ENCODE peak calls at places on chromosomes 4 and X, in seven cellular contexts. J, R, B, T, H, F and S are unnamed samples.

GRCh38 chrX:21412883-21413282 is 38.7 kb downstream of the CNKSR2 start:
- DNase-seq in R (no peak), F (no peak), H (no peak), T (no peak), B (no peak), J (no peak), S (no peak)

GRCh38 chrX:140762061-140762460 is 52.5 kb downstream of the LINC00632 start:
- DNase-seq in F (peak), T (no peak), H (no peak), J (no peak), R (no peak), B (peak), S (peak)

GRCh38 chr4:39043697-39044363 is 11.6 kb upstream of the TMEM156 start:
- DNase-seq in T (no peak), F (no peak), J (no peak), R (no peak), B (no peak), H (no peak), S (no peak)

GRCh38 chr4:8817813-8818062 is 53.9 kb downstream of the HMX1 start:
- DNase-seq in T (no peak), F (no peak), B (no peak), H (peak), J (no peak), R (no peak), S (no peak)

GRCh38 chr4:5138389-5138788 is 87.1 kb downstream of the STK32B start:
- DNase-seq in J (no peak), H (no peak), F (no peak), R (no peak), B (no peak), T (no peak), S (no peak)

GRCh38 chrX:117607571-117607970 is 509.0 kb downstream of the KLHL13 start:
- DNase-seq in R (no peak), H (no peak), B (no peak), J (no peak), T (no peak), F (no peak), S (no peak)

GRCh38 chrX:19661977-19662376 is 146.7 kb upstream of the MAP3K15 start:
- DNase-seq in J (no peak), R (no peak), T (no peak), B (no peak), F (no peak), H (no peak), S (no peak)

GRCh38 chrX:23890933-23891332 is 16.8 kb downstream of the APOO start:
- DNase-seq in H (no peak), J (no peak), T (no peak), F (no peak), B (no peak), R (no peak), S (no peak)

GRCh38 chr4:119493419-119493818 is 135.2 kb downstream of the PDE5A start:
- DNase-seq in J (no peak), H (no peak), T (no peak), R (no peak), B (no peak), F (no peak), S (no peak)

GRCh38 chr4:186067757-186068385 is 1.1 kb upstream of the TLR3 start:
- DNase-seq in R (no peak), F (no peak), T (no peak), J (no peak), B (peak), H (peak), S (peak)

GRCh38 chrX:1244164-1245076 is 24.2 kb upstream of the CSF2RA start:
- DNase-seq in R (no peak), F (peak), J (no peak), H (no peak), T (no peak), B (no peak), S (peak)

GRCh38 chr4:15131551-15131950 is 129.3 kb downstream of the CPEB2 start:
- DNase-seq in T (no peak), J (no peak), B (no peak), R (no peak), H (peak), F (no peak), S (no peak)

GRCh38 chr4:37726666-37727065 is 40.5 kb upstream of the RELL1 start:
- DNase-seq in B (no peak), F (no peak), H (no peak), J (no peak), R (no peak), T (no peak), S (no peak)

GRCh38 chr4:18197467-18197866 is 175.9 kb upstream of the LCORL start:
- DNase-seq in T (no peak), F (no peak), H (no peak), J (no peak), B (no peak), R (no peak), S (no peak)

GRCh38 chr4:87986508-87986907 is 11.0 kb downstream of the SPP1 start:
- DNase-seq in H (no peak), T (no peak), B (no peak), R (no peak), F (no peak), J (no peak), S (no peak)

GRCh38 chr4:101790521-101791188 is at the start of gene BANK1:
- DNase-seq in T (peak), H (peak), B (peak), F (peak), R (peak), J (no peak), S (peak)

GRCh38 chr4:119498520-119498919 is 130.1 kb downstream of the PDE5A start:
- DNase-seq in B (no peak), T (no peak), J (no peak), F (no peak), H (no peak), R (no peak), S (peak)

GRCh38 chr4:153242848-153243324 is 38.6 kb downstream of the TRIM2 start:
- DNase-seq in R (no peak), F (no peak), T (no peak), H (no peak), J (no peak), B (no peak), S (no peak)

GRCh38 chr4:178671766-178672165 is 1229.5 kb upstream of the AGA start:
- DNase-seq in B (no peak), R (no peak), H (no peak), F (no peak), T (no peak), J (no peak), S (no peak)

GRCh38 chr4:151417164-151417571 is 8.2 kb downstream of the FHIP1A start:
- DNase-seq in F (no peak), R (no peak), H (no peak), B (no peak), T (no peak), J (no peak), S (no peak)

GRCh38 chr4:8308144-8308543 is 38.6 kb downstream of the HTRA3 start:
- DNase-seq in R (no peak), J (no peak), B (no peak), F (peak), H (peak), T (no peak), S (peak)

GRCh38 chr4:73922766-73923630 is 53.8 kb downstream of the CXCL1 start:
- DNase-seq in T (no peak), H (no peak), B (no peak), R (no peak), F (no peak), J (no peak), S (no peak)

GRCh38 chrX:30690330-30690729 is 37.1 kb downstream of the GK start:
- DNase-seq in J (no peak), F (no peak), B (no peak), R (no peak), H (no peak), T (no peak), S (no peak)

GRCh38 chr4:85776091-85776490 is 301.1 kb downstream of the ARHGAP24 start:
- DNase-seq in F (no peak), R (no peak), T (no peak), B (no peak), J (no peak), H (no peak), S (no peak)

GRCh38 chr4:147788791-147789190 is 56.9 kb downstream of the ARHGAP10 start:
- DNase-seq in B (no peak), R (no peak), H (no peak), T (no peak), J (no peak), F (no peak), S (no peak)

GRCh38 chrX:7711167-7711566 is 131.8 kb upstream of the VCX start:
- DNase-seq in R (no peak), F (no peak), J (no peak), B (no peak), H (no peak), T (no peak), S (no peak)

GRCh38 chrX:54820737-54821136 is 13.2 kb downstream of the MAGED2 start:
- DNase-seq in B (no peak), T (no peak), H (no peak), F (no peak), R (no peak), J (no peak), S (no peak)